ENCODE peak calls at places on chromosomes 4 and X, in five cellular contexts. W, Z, D, V and P are unnamed samples.

GRCh38 chr4:73801692-73802091 is 34.8 kb upstream of the CXCL6 start:
- DNase-seq in D (no peak), Z (no peak), V (no peak), W (no peak), P (no peak)

GRCh38 chrX:20101927-20102581 is 14.7 kb downstream of the MAP7D2 start:
- DNase-seq in D (no peak), Z (no peak), W (no peak), V (no peak), P (no peak)

GRCh38 chr4:84597450-84597849 is 14.5 kb downstream of the CDS1 start:
- DNase-seq in Z (no peak), W (no peak), V (no peak), D (no peak), P (no peak)

GRCh38 chr4:142558851-142559250 is 287.2 kb downstream of the INPP4B start:
- DNase-seq in W (no peak), V (no peak), D (no peak), Z (peak), P (no peak)

GRCh38 chr4:7960790-7961655 is 21.4 kb upstream of the AFAP1 start:
- DNase-seq in D (no peak), W (peak), V (peak), Z (peak), P (no peak)

GRCh38 chr4:2047781-2048581 is 11.1 kb upstream of the NAT8L start:
- DNase-seq in Z (no peak), W (no peak), V (no peak), D (no peak), P (no peak)

GRCh38 chrX:18654873-18655836 is 16.8 kb downstream of the RS1 start:
- DNase-seq in W (no peak), Z (peak), D (no peak), V (no peak), P (no peak)

GRCh38 chr4:20544645-20545044 is 155.6 kb upstream of the PACRGL start:
- DNase-seq in Z (peak), D (peak), V (no peak), W (no peak), P (peak)

GRCh38 chr4:76434901-76435688 is at the start of gene SHROOM3:
- DNase-seq in V (no peak), W (no peak), Z (peak), D (no peak), P (no peak)

GRCh38 chrX:110985470-110985869 is 110.5 kb upstream of the PAK3 start:
- DNase-seq in W (no peak), V (no peak), Z (no peak), D (no peak), P (no peak)

GRCh38 chr4:74874785-74875367 is 58.0 kb upstream of the PARM1 start:
- DNase-seq in V (no peak), W (peak), D (peak), Z (peak), P (peak)

GRCh38 chr4:9735515-9735914 is 45.9 kb upstream of the DRD5 start:
- DNase-seq in Z (no peak), D (no peak), W (no peak), V (no peak), P (no peak)

GRCh38 chr4:19947349-19947748 is 304.4 kb upstream of the SLIT2 start:
- DNase-seq in W (peak), D (no peak), V (no peak), Z (peak), P (peak)

GRCh38 chr4:1746265-1746691 is 25.0 kb downstream of the TACC3 start:
- DNase-seq in D (peak), W (no peak), V (peak), Z (peak), P (no peak)

GRCh38 chr4:108060164-108060563 is 70.5 kb downstream of the HADH start:
- DNase-seq in V (no peak), W (no peak), Z (peak), D (no peak), P (no peak)

GRCh38 chr4:113173865-113174264 is 124.4 kb downstream of the ANK2 start:
- DNase-seq in D (peak), Z (no peak), V (no peak), W (no peak), P (no peak)

GRCh38 chrX:30141966-30142365 is 73.4 kb upstream of the MAGEB2 start:
- DNase-seq in W (no peak), D (no peak), Z (peak), V (no peak), P (peak)
- TF ChIP-seq CTCF in W (peak), D (peak), Z (peak), V (peak), P (peak)

GRCh38 chr4:82578935-82579334 is 17.1 kb upstream of the TMEM150C start:
- DNase-seq in W (no peak), D (no peak), V (no peak), Z (no peak), P (no peak)
- TF ChIP-seq CTCF in W (peak), D (no peak), V (no peak), Z (peak), P (peak)

GRCh38 chr4:186366326-186366725 is 100.3 kb downstream of the F11 start:
- DNase-seq in V (no peak), Z (no peak), W (no peak), D (no peak), P (no peak)
- TF ChIP-seq CTCF in V (peak), Z (no peak), W (no peak), D (no peak), P (no peak)

GRCh38 chrX:17535229-17535628 is 160.2 kb downstream of the NHS start:
- DNase-seq in W (no peak), Z (peak), V (no peak), D (no peak), P (no peak)
- TF ChIP-seq CTCF in W (peak), Z (peak), V (peak), D (peak), P (peak)

GRCh38 chrX:129932137-129932791 is 26.3 kb downstream of the UTP14A start:
- DNase-seq in W (peak), V (peak), Z (peak), D (peak), P (peak)
- TF ChIP-seq CTCF in W (no peak), V (no peak), Z (no peak), D (no peak), P (no peak)

GRCh38 chr4:140331245-140331644 is 42.2 kb upstream of the SCOC start:
- DNase-seq in D (no peak), W (no peak), V (no peak), Z (no peak), P (no peak)

GRCh38 chr4:140326395-140326993 is 47.0 kb upstream of the SCOC start:
- DNase-seq in D (no peak), W (no peak), V (no peak), Z (peak), P (no peak)

GRCh38 chr4:140333523-140333922 is 39.9 kb upstream of the SCOC start:
- DNase-seq in V (no peak), W (no peak), D (no peak), Z (no peak), P (no peak)

GRCh38 chr4:140332734-140333133 is 40.7 kb upstream of the SCOC start:
- DNase-seq in V (no peak), W (no peak), Z (no peak), D (no peak), P (no peak)

DNA sequence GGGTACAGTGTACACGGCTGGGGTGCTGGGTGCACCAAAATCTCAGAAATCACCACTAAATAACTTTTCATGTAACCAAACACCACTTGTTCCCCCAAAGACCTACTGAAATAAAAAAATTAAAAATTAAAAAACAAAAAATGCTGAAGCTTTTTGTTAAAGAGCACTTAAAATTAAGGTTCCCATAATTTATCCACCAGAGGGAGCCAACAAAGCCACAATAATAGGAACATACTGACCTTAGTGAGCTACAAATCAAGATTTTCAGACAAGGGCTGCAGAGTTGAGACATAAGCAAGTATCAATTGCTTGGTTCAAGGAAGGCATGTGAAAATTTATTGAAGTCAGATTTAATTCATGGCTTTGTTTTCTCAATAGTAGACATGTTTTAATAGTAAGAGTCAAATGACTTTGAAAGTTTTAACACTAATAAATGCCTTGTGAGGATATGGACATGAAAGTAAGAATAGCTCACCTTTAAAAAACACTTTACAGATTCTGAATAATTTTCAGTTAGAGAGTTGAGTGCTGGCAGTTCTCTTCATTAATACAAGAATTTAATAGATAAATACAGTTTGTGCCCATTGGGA is 43.0 kb upstream of the SCOC start:
- DNase-seq in W (no peak), D (no peak), Z (peak), V (no peak), P (no peak)
- TF ChIP-seq CTCF in W (no peak), D (peak), Z (peak), V (peak), P (peak)

GRCh38 chr4:17723648-17724047 is 57.8 kb downstream of the FAM184B start:
- DNase-seq in Z (no peak), V (peak), D (no peak), W (no peak), P (no peak)

GRCh38 chr4:17722361-17722710 is 59.1 kb downstream of the FAM184B start:
- DNase-seq in W (no peak), V (no peak), D (no peak), Z (no peak), P (no peak)

GRCh38 chr4:17721496-17722360 is 59.7 kb downstream of the FAM184B start:
- DNase-seq in Z (peak), W (peak), D (no peak), V (no peak), P (peak)

GRCh38 chr4:17726911-17727310 is 54.5 kb downstream of the FAM184B start:
- DNase-seq in W (no peak), D (no peak), Z (no peak), V (no peak), P (no peak)
- TF ChIP-seq CTCF in W (no peak), D (no peak), Z (no peak), V (no peak), P (no peak)

GRCh38 chr4:166577639-166578038 is 656.7 kb downstream of the SPOCK3 start:
- DNase-seq in D (no peak), W (no peak), Z (no peak), V (no peak), P (no peak)
- TF ChIP-seq CTCF in D (no peak), W (no peak), Z (no peak), V (no peak), P (no peak)